ENCODE peak calls at places on chromosomes 4 and X, in nine cellular contexts. W is SJSA1, X is AG04450, N is endothelial cell of umbilical vein, O is uterus, K is coronary artery, E is tibial artery, R is PC-3, L is lower lobe of right lung. F is an unnamed sample.

GRCh38 chr4:120718979-120719566 is 203.5 kb downstream of the PRDM5 start:
- DNase-seq in W (no peak), X (peak), N (peak), O (peak), K (no peak), E (no peak), R (peak), L (no peak), F (peak)

GRCh38 chr4:151772322-151772721 is 11.5 kb upstream of the GATB start:
- DNase-seq in W (no peak), X (no peak), N (no peak), O (no peak), K (no peak), E (no peak), R (no peak), L (no peak), F (no peak)

GRCh38 chr4:52266537-52267137 is 215.5 kb downstream of the SPATA18 start:
- DNase-seq in W (no peak), X (no peak), N (no peak), O (peak), K (no peak), E (no peak), R (no peak), L (no peak), F (no peak)

GRCh38 chr4:119103263-119103662 is 32.4 kb upstream of the MYOZ2 start:
- DNase-seq in W (peak), X (peak), N (peak), O (no peak), K (no peak), E (peak), R (peak), L (peak), F (peak)

GRCh38 chrX:67295924-67296323 is 247.9 kb upstream of the AR start:
- DNase-seq in W (no peak), X (no peak), N (no peak), O (no peak), K (no peak), E (no peak), R (no peak), L (no peak), F (no peak)

GRCh38 chr4:80307774-80308465 is 27.6 kb upstream of the CFAP299 start:
- DNase-seq in W (peak), X (no peak), N (no peak), O (no peak), K (no peak), E (no peak), R (peak), L (no peak), F (peak)

GRCh38 chr4:149404143-149404542 is 411.5 kb downstream of the IQCM start:
- DNase-seq in W (no peak), X (no peak), N (no peak), O (no peak), K (no peak), E (no peak), R (no peak), L (no peak), F (no peak)

GRCh38 chrX:118420462-118420861 is 74.6 kb downstream of the WDR44 start:
- DNase-seq in W (no peak), X (peak), N (peak), O (no peak), K (no peak), E (no peak), R (no peak), L (no peak), F (peak)

GRCh38 chr4:99207911-99208718 is 10.9 kb downstream of the ADH6 start:
- DNase-seq in W (no peak), X (no peak), N (no peak), O (no peak), K (no peak), E (no peak), R (no peak), L (no peak), F (peak)

GRCh38 chr4:89645512-89645911 is 191.4 kb downstream of the SNCA start:
- DNase-seq in W (no peak), X (no peak), N (no peak), O (no peak), K (no peak), E (no peak), R (no peak), L (no peak), F (no peak)

GRCh38 chr4:140257461-140258305 is 103.7 kb upstream of the MAML3 start:
- DNase-seq in W (no peak), X (no peak), N (peak), O (no peak), K (no peak), E (no peak), R (peak), L (no peak), F (no peak)

GRCh38 chrX:152343306-152343705 is 107.8 kb downstream of the GABRA3 start:
- DNase-seq in W (no peak), X (no peak), N (no peak), O (no peak), K (no peak), E (no peak), R (no peak), L (no peak), F (no peak)

GRCh38 chr4:186693159-186693815 is 30.4 kb downstream of the FAT1 start:
- DNase-seq in W (peak), X (peak), N (no peak), O (peak), K (peak), E (peak), R (peak), L (peak), F (peak)

GRCh38 chr4:122876456-122876855 is 45.9 kb downstream of the NUDT6 start:
- DNase-seq in W (no peak), X (no peak), N (no peak), O (no peak), K (no peak), E (no peak), R (no peak), L (no peak), F (no peak)

GRCh38 chr4:42364654-42365053 is 32.6 kb upstream of the SHISA3 start:
- DNase-seq in W (no peak), X (no peak), N (no peak), O (no peak), K (no peak), E (no peak), R (no peak), L (no peak), F (no peak)

GRCh38 chrX:43446752-43447151 is 209.3 kb upstream of the MAOA start:
- DNase-seq in W (no peak), X (no peak), N (no peak), O (no peak), K (no peak), E (no peak), R (no peak), L (no peak), F (no peak)

GRCh38 chr4:64230709-64231310 is 178.4 kb downstream of the TECRL start:
- DNase-seq in W (no peak), X (no peak), N (no peak), O (no peak), K (no peak), E (no peak), R (peak), L (no peak), F (no peak)

GRCh38 chr4:11626046-11626445 is 197.4 kb upstream of the HS3ST1 start:
- DNase-seq in W (no peak), X (no peak), N (no peak), O (no peak), K (no peak), E (no peak), R (peak), L (no peak), F (no peak)

GRCh38 chr4:60039908-60040307 is 1160.2 kb upstream of the ADGRL3 start:
- DNase-seq in W (no peak), X (no peak), N (no peak), O (no peak), K (no peak), E (no peak), R (no peak), L (no peak), F (no peak)

GRCh38 chr4:15004701-15005301 is 2.5 kb downstream of the CPEB2 start:
- DNase-seq in W (peak), X (peak), N (peak), O (peak), K (peak), E (peak), R (peak), L (peak), F (peak)

GRCh38 chr4:84578540-84579409 is 4.2 kb upstream of the CDS1 start:
- DNase-seq in W (no peak), X (peak), N (peak), O (no peak), K (no peak), E (no peak), R (peak), L (no peak), F (peak)

GRCh38 chr4:168743131-168743530 is 246.3 kb downstream of the PALLD start:
- DNase-seq in W (no peak), X (no peak), N (no peak), O (no peak), K (no peak), E (no peak), R (no peak), L (no peak), F (no peak)

GRCh38 chr4:65747386-65747785 is 77.1 kb upstream of the EPHA5 start:
- DNase-seq in W (no peak), X (no peak), N (peak), O (no peak), K (no peak), E (no peak), R (peak), L (no peak), F (no peak)

GRCh38 chr4:142846105-142846728 is at the start of gene INPP4B:
- DNase-seq in W (no peak), X (peak), N (peak), O (peak), K (peak), E (peak), R (peak), L (peak), F (peak)

GRCh38 chr4:7157666-7158065 is 34.7 kb upstream of the SORCS2 start:
- DNase-seq in W (no peak), X (no peak), N (no peak), O (peak), K (no peak), E (no peak), R (no peak), L (no peak), F (no peak)

GRCh38 chr4:7838136-7838782 is 101.4 kb downstream of the AFAP1 start:
- DNase-seq in W (no peak), X (no peak), N (no peak), O (no peak), K (peak), E (no peak), R (no peak), L (no peak), F (no peak)

GRCh38 chr4:118112647-118113046 is 78.4 kb downstream of the NDST3 start:
- DNase-seq in W (no peak), X (no peak), N (peak), O (no peak), K (no peak), E (no peak), R (no peak), L (no peak), F (no peak)

GRCh38 chr4:1713003-1713397 is 881 bp upstream of the SLBP start:
- DNase-seq in W (no peak), X (no peak), N (no peak), O (no peak), K (no peak), E (no peak), R (no peak), L (no peak), F (no peak)

GRCh38 chr4:4416981-4417380 is 30.1 kb downstream of the NSG1 start:
- DNase-seq in W (peak), X (no peak), N (no peak), O (no peak), K (peak), E (peak), R (no peak), L (no peak), F (no peak)

GRCh38 chr4:144754562-144755410 is 108.8 kb downstream of the HHIP start:
- DNase-seq in W (no peak), X (no peak), N (peak), O (no peak), K (no peak), E (no peak), R (peak), L (no peak), F (peak)

GRCh38 chr4:142402925-142403324 is 443.2 kb downstream of the INPP4B start:
- DNase-seq in W (no peak), X (no peak), N (peak), O (no peak), K (no peak), E (no peak), R (peak), L (no peak), F (peak)

GRCh38 chr4:8244931-8245460 is 24.6 kb upstream of the HTRA3 start:
- DNase-seq in W (no peak), X (no peak), N (no peak), O (no peak), K (no peak), E (no peak), R (no peak), L (no peak), F (no peak)

GRCh38 chr4:108483077-108483476 is 137.3 kb upstream of the RPL34 start:
- DNase-seq in W (no peak), X (no peak), N (no peak), O (no peak), K (no peak), E (no peak), R (no peak), L (no peak), F (no peak)

GRCh38 chr4:139694522-139694921 is 28.9 kb downstream of the MGST2 start:
- DNase-seq in W (no peak), X (no peak), N (no peak), O (no peak), K (no peak), E (no peak), R (no peak), L (no peak), F (no peak)

GRCh38 chr4:20687894-20688293 is 12.4 kb upstream of the PACRGL start:
- DNase-seq in W (no peak), X (peak), N (no peak), O (no peak), K (no peak), E (no peak), R (peak), L (no peak), F (peak)

GRCh38 chr4:33914386-33914785 is 2329.9 kb downstream of the ARAP2 start:
- DNase-seq in W (no peak), X (no peak), N (no peak), O (no peak), K (no peak), E (no peak), R (no peak), L (no peak), F (no peak)

GRCh38 chr4:178086324-178086723 is 644.1 kb upstream of the AGA start:
- DNase-seq in W (no peak), X (no peak), N (no peak), O (no peak), K (no peak), E (no peak), R (peak), L (no peak), F (no peak)

GRCh38 chr4:683982-684571 is 4.9 kb downstream of the SLC49A3 start:
- DNase-seq in W (no peak), X (no peak), N (peak), O (no peak), K (no peak), E (peak), R (peak), L (peak), F (peak)

GRCh38 chr4:145957307-145957706 is 18.7 kb upstream of the ZNF827 start:
- DNase-seq in W (no peak), X (no peak), N (no peak), O (no peak), K (no peak), E (no peak), R (no peak), L (peak), F (no peak)

GRCh38 chr4:145954924-145955339 is 16.3 kb upstream of the ZNF827 start:
- DNase-seq in W (no peak), X (peak), N (peak), O (no peak), K (no peak), E (no peak), R (peak), L (no peak), F (peak)

GRCh38 chr4:145960012-145960411 is 21.4 kb upstream of the ZNF827 start:
- DNase-seq in W (no peak), X (no peak), N (no peak), O (no peak), K (no peak), E (no peak), R (peak), L (no peak), F (no peak)

GRCh38 chr4:145951931-145952330 is 13.3 kb upstream of the ZNF827 start:
- DNase-seq in W (no peak), X (no peak), N (peak), O (no peak), K (no peak), E (no peak), R (no peak), L (no peak), F (no peak)

DNA sequence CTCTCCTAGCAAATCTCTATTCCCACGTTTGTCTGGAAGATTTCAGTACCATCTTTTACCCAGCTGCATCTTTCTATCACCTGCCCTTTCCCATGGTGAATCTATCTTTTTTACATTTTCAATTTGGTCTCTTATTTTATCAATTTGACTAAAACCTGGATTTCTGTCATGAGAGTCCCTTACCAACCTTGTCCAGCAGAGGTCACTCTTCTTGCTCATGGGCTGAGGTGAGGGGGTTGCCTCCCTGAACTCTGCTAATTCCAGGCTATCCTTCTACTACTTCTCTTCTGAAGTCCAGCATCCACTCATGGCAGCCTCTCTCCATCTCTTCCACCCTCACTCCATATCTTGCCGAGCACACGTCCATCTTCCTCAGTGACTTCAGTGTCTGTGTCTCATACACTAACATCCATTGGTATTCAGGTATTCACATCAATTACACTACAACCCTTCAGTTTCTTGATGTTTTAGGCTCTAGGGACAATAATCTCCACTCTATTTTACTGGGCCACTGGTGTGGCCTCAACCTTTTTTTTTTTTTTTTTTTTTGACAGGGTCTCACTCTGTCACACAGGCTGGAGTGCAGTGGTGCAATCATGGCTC is 17.8 kb upstream of the ZNF827 start:
- DNase-seq in W (peak), X (no peak), N (peak), O (no peak), K (no peak), E (no peak), R (peak), L (no peak), F (peak)
- H3K27ac ChIP-seq in W (no peak), X (no peak), N (no peak), O (no peak), K (no peak), E (no peak), R (no peak), L (no peak), F (no peak)

GRCh38 chrX:40154853-40155616 is 57.3 kb upstream of the BCOR start:
- DNase-seq in W (no peak), X (no peak), N (peak), O (peak), K (no peak), E (peak), R (peak), L (peak), F (no peak)
- H3K4me3 ChIP-seq in W (peak), X (peak), N (peak), O (peak), K (peak), E (peak), R (peak), L (peak), F (peak)

DNA sequence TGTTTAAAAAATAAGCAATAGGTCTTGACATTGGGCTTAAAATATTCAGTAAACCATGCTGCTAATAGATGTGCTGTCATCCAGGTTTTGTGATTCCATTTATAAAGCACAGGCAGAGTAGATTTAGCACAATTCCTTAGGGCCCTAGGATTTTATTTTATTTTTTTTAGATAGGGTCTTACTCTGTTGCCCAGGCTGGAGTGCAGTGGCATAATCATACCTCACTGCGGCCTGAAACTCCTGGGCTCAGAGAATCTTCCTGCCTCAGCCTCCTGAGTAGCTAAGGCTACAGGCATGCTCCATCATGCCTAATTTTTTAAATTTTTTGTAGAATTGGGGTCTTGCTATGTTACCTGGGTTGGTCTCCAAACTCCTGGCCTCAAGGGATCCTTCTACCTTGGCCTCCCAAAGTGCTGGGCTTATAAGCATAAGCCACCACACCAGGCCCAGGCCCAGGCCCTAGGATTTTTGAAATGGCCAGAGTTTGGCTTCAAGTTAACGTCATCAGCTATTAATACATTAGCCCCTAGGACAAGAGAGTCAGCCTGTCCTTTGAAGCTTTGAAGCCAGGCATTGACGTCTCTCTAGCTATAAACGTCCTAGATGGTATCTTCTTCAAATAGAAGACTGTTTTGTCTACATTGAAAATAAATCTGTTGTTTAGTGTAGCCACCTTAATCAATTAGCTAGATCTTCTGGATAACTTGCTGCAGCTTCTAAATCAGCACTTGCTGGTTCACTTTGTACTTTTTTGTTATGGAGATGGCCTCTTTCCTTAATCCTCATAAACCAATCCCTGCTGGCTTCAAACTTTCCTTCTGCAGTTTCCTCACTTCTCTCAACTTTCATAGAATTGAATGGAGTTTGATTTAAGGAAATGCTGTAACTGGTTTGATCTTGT is 35.8 kb downstream of the EIF2S3 start:
- DNase-seq in W (no peak), X (no peak), N (no peak), O (no peak), K (no peak), E (no peak), R (no peak), L (no peak), F (no peak)
- H3K27ac ChIP-seq in W (no peak), X (no peak), N (no peak), O (no peak), K (no peak), E (no peak), R (no peak), L (no peak), F (no peak)

GRCh38 chrX:103631145-103631544 is 2.4 kb downstream of the TCEAL1 start:
- DNase-seq in W (no peak), X (no peak), N (no peak), O (peak), K (no peak), E (no peak), R (no peak), L (no peak), F (no peak)
- H3K4me3 ChIP-seq in W (no peak), X (no peak), N (no peak), O (peak), K (peak), E (peak), R (peak), L (no peak), F (no peak)

GRCh38 chrX:69113723-69114122 is 51.5 kb downstream of the PJA1 start:
- DNase-seq in W (no peak), X (no peak), N (no peak), O (no peak), K (no peak), E (no peak), R (no peak), L (no peak), F (no peak)

GRCh38 chrX:69120476-69120875 is 44.8 kb downstream of the PJA1 start:
- DNase-seq in W (no peak), X (no peak), N (no peak), O (no peak), K (no peak), E (no peak), R (no peak), L (no peak), F (no peak)

GRCh38 chrX:69119122-69119521 is 46.1 kb downstream of the PJA1 start:
- DNase-seq in W (no peak), X (no peak), N (no peak), O (no peak), K (no peak), E (no peak), R (no peak), L (no peak), F (no peak)

GRCh38 chrX:69117876-69118526 is 47.3 kb downstream of the PJA1 start:
- DNase-seq in W (no peak), X (no peak), N (no peak), O (no peak), K (no peak), E (no peak), R (no peak), L (no peak), F (no peak)

GRCh38 chrX:69116077-69116476 is 49.2 kb downstream of the PJA1 start:
- DNase-seq in W (no peak), X (no peak), N (no peak), O (no peak), K (no peak), E (no peak), R (peak), L (no peak), F (no peak)
- H3K27ac ChIP-seq in W (no peak), X (no peak), N (no peak), O (no peak), K (no peak), E (no peak), R (no peak), L (no peak), F (no peak)